ENCODE peak calls at places on chromosome 4, in seven cellular contexts. One of them, this sample, is unnamed.
A peak's percentile ranks its signal among the peaks of the same experiment; 100 is the strongest.

GRCh38 chr4:153497091-153497531 is 31.0 kb downstream of the TMEM131L start:
- DNase-seq in T-helper 2 cell: peak; percentile 88
- DNase-seq in AG08396: no peak
- DNase-seq in COR-L47: no peak
- DNase-seq in SK-N-SH: no peak
- DNase-seq in sciatic nerve: no peak
- DNase-seq in mammary epithelial cell: peak; percentile 84
- DNase-seq in this sample: no peak

GRCh38 chr4:169079942-169080827 is 70.1 kb upstream of the CBR4 start:
- DNase-seq in AG08396: no peak
- DNase-seq in COR-L47: no peak
- DNase-seq in T-helper 2 cell: no peak
- DNase-seq in sciatic nerve: no peak
- DNase-seq in SK-N-SH: peak; percentile 64
- DNase-seq in mammary epithelial cell: peak; percentile 25
- DNase-seq in this sample: peak; percentile 48

GRCh38 chr4:152456609-152457008 is 79.3 kb downstream of the FBXW7 start:
- DNase-seq in SK-N-SH: no peak
- DNase-seq in T-helper 2 cell: no peak
- DNase-seq in mammary epithelial cell: peak; percentile 54
- DNase-seq in sciatic nerve: no peak
- DNase-seq in COR-L47: no peak
- DNase-seq in AG08396: no peak
- DNase-seq in this sample: no peak

GRCh38 chr4:41594439-41594838 is 56.5 kb downstream of the LIMCH1 start:
- DNase-seq in AG08396: no peak
- DNase-seq in SK-N-SH: no peak
- DNase-seq in COR-L47: peak; percentile 21
- DNase-seq in sciatic nerve: peak; percentile 63
- DNase-seq in T-helper 2 cell: no peak
- DNase-seq in mammary epithelial cell: no peak
- DNase-seq in this sample: peak; percentile 50

GRCh38 chr4:110742148-110742547 is 119.3 kb upstream of the PITX2 start:
- DNase-seq in AG08396: no peak
- DNase-seq in SK-N-SH: no peak
- DNase-seq in T-helper 2 cell: no peak
- DNase-seq in sciatic nerve: no peak
- DNase-seq in COR-L47: no peak
- DNase-seq in mammary epithelial cell: no peak
- DNase-seq in this sample: no peak

GRCh38 chr4:77157859-77158486 is 966 bp downstream of the CCNG2 start:
- DNase-seq in sciatic nerve: peak; percentile 94
- DNase-seq in AG08396: peak; percentile 91
- DNase-seq in COR-L47: peak; percentile 89
- DNase-seq in mammary epithelial cell: peak; percentile 89
- DNase-seq in SK-N-SH: peak; percentile 93
- DNase-seq in T-helper 2 cell: peak; percentile 86
- DNase-seq in this sample: no peak

GRCh38 chr4:54041916-54042315 is 22.5 kb downstream of the CHIC2 start:
- DNase-seq in SK-N-SH: no peak
- DNase-seq in COR-L47: no peak
- DNase-seq in AG08396: no peak
- DNase-seq in sciatic nerve: no peak
- DNase-seq in mammary epithelial cell: no peak
- DNase-seq in T-helper 2 cell: no peak
- DNase-seq in this sample: no peak

GRCh38 chr4:65021737-65022136 is 612.5 kb upstream of the TECRL start:
- DNase-seq in mammary epithelial cell: no peak
- DNase-seq in AG08396: no peak
- DNase-seq in SK-N-SH: no peak
- DNase-seq in COR-L47: no peak
- DNase-seq in T-helper 2 cell: no peak
- DNase-seq in sciatic nerve: no peak
- DNase-seq in this sample: no peak

GRCh38 chr4:130288576-130288975 is 1192.6 kb downstream of the C4orf33 start:
- DNase-seq in mammary epithelial cell: no peak
- DNase-seq in SK-N-SH: no peak
- DNase-seq in T-helper 2 cell: no peak
- DNase-seq in COR-L47: no peak
- DNase-seq in AG08396: no peak
- DNase-seq in sciatic nerve: no peak
- DNase-seq in this sample: no peak

GRCh38 chr4:73714647-73715046 is 25.7 kb upstream of the CXCL8 start:
- DNase-seq in COR-L47: no peak
- DNase-seq in sciatic nerve: no peak
- DNase-seq in T-helper 2 cell: no peak
- DNase-seq in AG08396: no peak
- DNase-seq in mammary epithelial cell: no peak
- DNase-seq in SK-N-SH: no peak
- DNase-seq in this sample: no peak

GRCh38 chr4:124111922-124112321 is 600.6 kb downstream of the ANKRD50 start:
- DNase-seq in COR-L47: peak; percentile 48
- DNase-seq in AG08396: peak; percentile 43
- DNase-seq in T-helper 2 cell: peak; percentile 1
- DNase-seq in mammary epithelial cell: peak; percentile 52
- DNase-seq in SK-N-SH: peak; percentile 53
- DNase-seq in sciatic nerve: no peak
- DNase-seq in this sample: peak; percentile 54

GRCh38 chr4:82362565-82362964 is 11.2 kb downstream of the HNRNPD start:
- DNase-seq in mammary epithelial cell: no peak
- DNase-seq in sciatic nerve: no peak
- DNase-seq in COR-L47: no peak
- DNase-seq in AG08396: no peak
- DNase-seq in SK-N-SH: no peak
- DNase-seq in T-helper 2 cell: no peak
- DNase-seq in this sample: no peak

GRCh38 chr4:37641352-37641751 is 44.8 kb downstream of the RELL1 start:
- DNase-seq in mammary epithelial cell: peak; percentile 12
- DNase-seq in AG08396: no peak
- DNase-seq in T-helper 2 cell: no peak
- DNase-seq in sciatic nerve: no peak
- DNase-seq in COR-L47: no peak
- DNase-seq in SK-N-SH: no peak
- DNase-seq in this sample: no peak

GRCh38 chr4:185145572-185145971 is 2.5 kb downstream of the SLC25A4 start:
- DNase-seq in COR-L47: no peak
- DNase-seq in mammary epithelial cell: no peak
- DNase-seq in sciatic nerve: no peak
- DNase-seq in SK-N-SH: no peak
- DNase-seq in AG08396: no peak
- DNase-seq in T-helper 2 cell: no peak
- DNase-seq in this sample: no peak

GRCh38 chr4:142846105-142846728 is at the start of gene INPP4B:
- DNase-seq in sciatic nerve: peak; percentile 67
- DNase-seq in mammary epithelial cell: peak; percentile 63
- DNase-seq in SK-N-SH: peak; percentile 77
- DNase-seq in COR-L47: peak; percentile 59
- DNase-seq in T-helper 2 cell: peak; percentile 81
- DNase-seq in AG08396: peak; percentile 67
- DNase-seq in this sample: no peak

GRCh38 chr4:140754918-140755810 is 1.0 kb downstream of the TBC1D9 start:
- DNase-seq in sciatic nerve: no peak
- DNase-seq in mammary epithelial cell: no peak
- DNase-seq in AG08396: no peak
- DNase-seq in SK-N-SH: no peak
- DNase-seq in T-helper 2 cell: no peak
- DNase-seq in COR-L47: no peak
- DNase-seq in this sample: no peak

GRCh38 chr4:105453550-105454201 is 20.2 kb downstream of the PPA2 start:
- DNase-seq in sciatic nerve: no peak
- DNase-seq in SK-N-SH: no peak
- DNase-seq in mammary epithelial cell: peak; percentile 13
- DNase-seq in AG08396: no peak
- DNase-seq in T-helper 2 cell: peak; percentile 18
- DNase-seq in COR-L47: no peak
- DNase-seq in this sample: no peak

GRCh38 chr4:13920901-13921300 is 293.4 kb upstream of the BOD1L1 start:
- DNase-seq in COR-L47: no peak
- DNase-seq in mammary epithelial cell: peak; percentile 100
- DNase-seq in sciatic nerve: no peak
- DNase-seq in T-helper 2 cell: no peak
- DNase-seq in AG08396: peak; percentile 87
- DNase-seq in SK-N-SH: no peak
- DNase-seq in this sample: no peak

GRCh38 chr4:2848449-2848848 is 4.8 kb downstream of the ADD1 start:
- DNase-seq in sciatic nerve: no peak
- DNase-seq in COR-L47: no peak
- DNase-seq in AG08396: no peak
- DNase-seq in SK-N-SH: no peak
- DNase-seq in mammary epithelial cell: peak; percentile 16
- DNase-seq in T-helper 2 cell: no peak
- DNase-seq in this sample: no peak

GRCh38 chr4:3449574-3450534 is 8.1 kb downstream of the HGFAC start:
- DNase-seq in mammary epithelial cell: no peak
- DNase-seq in COR-L47: no peak
- DNase-seq in AG08396: no peak
- DNase-seq in sciatic nerve: no peak
- DNase-seq in T-helper 2 cell: no peak
- DNase-seq in SK-N-SH: no peak
- DNase-seq in this sample: no peak

GRCh38 chr4:73019462-73020047 is 50.0 kb downstream of the COX18 start:
- DNase-seq in mammary epithelial cell: peak; percentile 19
- DNase-seq in SK-N-SH: peak; percentile 49
- DNase-seq in AG08396: peak; percentile 36
- DNase-seq in T-helper 2 cell: peak; percentile 17
- DNase-seq in sciatic nerve: no peak
- DNase-seq in COR-L47: peak; percentile 53
- DNase-seq in this sample: no peak